ENCODE peak calls at places on chromosomes 11 and 22, in six cellular contexts. Q is A549, E is K562, W is transverse colon, M is H1, I is ovary. G is an unnamed sample.

GRCh38 chr11:17978553-17979287 is 34.1 kb downstream of the SERGEF start:
- DNase-seq in E (peak), W (peak), M (peak), Q (peak), I (peak), G (no peak)

GRCh38 chr22:46593996-46594946 is 25.9 kb upstream of the GRAMD4 start:
- DNase-seq in M (no peak), W (no peak), I (no peak), Q (no peak), E (no peak), G (no peak)

GRCh38 chr22:50115693-50116092 is 25.9 kb downstream of the MOV10L1 start:
- DNase-seq in M (no peak), I (peak), Q (no peak), E (no peak), W (no peak), G (no peak)

GRCh38 chr11:21472256-21472655 is 720.6 kb upstream of the ANO5 start:
- DNase-seq in I (no peak), M (no peak), Q (peak), W (no peak), E (no peak), G (no peak)

GRCh38 chr22:26648011-26648497 is 9.3 kb upstream of the MIAT start:
- DNase-seq in W (peak), E (no peak), I (no peak), Q (no peak), M (peak), G (no peak)

GRCh38 chr22:39352301-39352867 is 2.6 kb downstream of the SYNGR1 start:
- DNase-seq in Q (no peak), M (no peak), I (no peak), W (no peak), E (no peak), G (no peak)

GRCh38 chr11:62777389-62777788 is 6.2 kb downstream of the TAF6L start:
- DNase-seq in M (no peak), W (no peak), Q (no peak), E (no peak), I (no peak), G (no peak)

GRCh38 chr22:31083923-31084810 is 3.0 kb downstream of the SMTN start:
- DNase-seq in W (peak), I (peak), Q (no peak), M (no peak), E (peak), G (no peak)

GRCh38 chr11:96200243-96200642 is 142.8 kb downstream of the MAML2 start:
- DNase-seq in Q (no peak), I (no peak), E (no peak), M (no peak), W (no peak), G (no peak)

GRCh38 chr11:122814401-122814800 is 23.9 kb upstream of the CRTAM start:
- DNase-seq in I (no peak), Q (no peak), M (no peak), E (no peak), W (peak), G (no peak)

GRCh38 chr22:23113067-23113846 is 28.5 kb downstream of the RSPH14 start:
- DNase-seq in Q (no peak), M (no peak), I (peak), E (peak), W (no peak), G (no peak)

GRCh38 chr11:133388260-133388659 is 144.0 kb downstream of the OPCML start:
- DNase-seq in Q (no peak), M (no peak), I (no peak), W (no peak), E (no peak), G (no peak)

GRCh38 chr11:67119577-67120391 is 721 bp downstream of the KDM2A start:
- DNase-seq in M (peak), E (peak), Q (peak), W (peak), I (peak), G (peak)

GRCh38 chr11:75275581-75275980 is 35.0 kb downstream of the TPBGL start:
- DNase-seq in W (peak), E (no peak), Q (no peak), I (peak), M (no peak), G (no peak)

GRCh38 chr11:69456712-69457111 is 24.8 kb upstream of the LINC01488 start:
- DNase-seq in M (no peak), E (no peak), W (no peak), Q (no peak), I (no peak), G (no peak)

GRCh38 chr11:62137881-62138629 is 14.2 kb downstream of the INCENP start:
- DNase-seq in Q (no peak), M (no peak), W (no peak), E (no peak), I (peak), G (no peak)

GRCh38 chr22:22893891-22894739 is 6.5 kb downstream of the IGLL5 start:
- DNase-seq in W (no peak), I (no peak), M (no peak), Q (no peak), E (peak), G (no peak)

GRCh38 chr11:27281740-27282139 is 81.3 kb downstream of the CCDC34 start:
- DNase-seq in W (no peak), E (no peak), M (no peak), I (no peak), Q (no peak), G (no peak)

GRCh38 chr22:48101704-48102103 is 1339.3 kb downstream of the TBC1D22A start:
- DNase-seq in W (no peak), E (no peak), I (no peak), M (peak), Q (no peak), G (no peak)

DNA sequence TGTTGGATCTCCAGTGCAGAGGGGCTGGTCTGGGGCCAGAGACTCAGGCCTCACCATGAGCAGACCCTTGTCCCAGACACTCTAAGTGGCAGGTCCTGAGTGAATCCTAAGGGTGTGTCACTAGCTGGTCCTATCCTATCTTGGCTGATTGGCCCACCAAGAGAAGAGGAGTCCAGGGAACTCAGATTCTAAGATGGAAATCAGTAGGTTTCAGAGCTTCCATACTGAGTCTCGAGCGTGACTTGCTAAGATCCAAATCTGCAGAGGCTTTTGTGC is 10.9 kb downstream of the POU2AF1 start:
- DNase-seq in E (no peak), Q (no peak), M (peak), I (no peak), W (no peak), G (no peak)
- TF ChIP-seq POLR2A in E (no peak), Q (no peak), M (no peak), I (no peak), W (no peak), G (no peak)

GRCh38 chr11:73347067-73347466 is 29.1 kb upstream of the RELT start:
- DNase-seq in I (no peak), Q (no peak), E (no peak), M (no peak), W (no peak), G (no peak)

GRCh38 chr11:73346186-73346935 is 29.8 kb upstream of the RELT start:
- DNase-seq in W (no peak), Q (no peak), E (no peak), I (no peak), M (no peak), G (no peak)

GRCh38 chr11:73350908-73351636 is 25.1 kb upstream of the RELT start:
- DNase-seq in I (no peak), W (peak), E (peak), Q (peak), M (peak), G (peak)

GRCh38 chr11:73348838-73349237 is 27.4 kb upstream of the RELT start:
- DNase-seq in M (no peak), I (no peak), W (no peak), Q (no peak), E (no peak), G (no peak)

GRCh38 chr11:73349633-73350032 is 26.6 kb upstream of the RELT start:
- DNase-seq in I (no peak), W (no peak), E (no peak), M (no peak), Q (no peak), G (no peak)
- TF ChIP-seq EP300 in I (no peak), W (no peak), E (no peak), M (no peak), Q (no peak), G (no peak)

GRCh38 chr11:2885017-2885675 is 429 bp downstream of the CDKN1C start:
- DNase-seq in E (peak), W (peak), M (no peak), Q (no peak), I (peak), G (no peak)

GRCh38 chr11:2885676-2886081 is at the start of gene CDKN1C:
- DNase-seq in I (peak), W (peak), E (peak), M (peak), Q (peak), G (peak)

GRCh38 chr11:2882681-2883110 is 2.9 kb downstream of the CDKN1C start:
- DNase-seq in Q (no peak), E (no peak), I (peak), W (no peak), M (no peak), G (no peak)

GRCh38 chr11:2883717-2884423 is 1.7 kb downstream of the CDKN1C start:
- DNase-seq in E (peak), M (no peak), W (no peak), I (peak), Q (no peak), G (no peak)

GRCh38 chr11:2884424-2884815 is 1.2 kb downstream of the CDKN1C start:
- DNase-seq in Q (no peak), W (peak), I (peak), E (peak), M (no peak), G (no peak)
- TF ChIP-seq POLR2A in Q (no peak), W (no peak), I (no peak), E (no peak), M (no peak), G (no peak)

GRCh38 chr11:104089481-104089880 is 53.0 kb downstream of the DDI1 start:
- DNase-seq in E (no peak), M (no peak), W (no peak), Q (no peak), I (no peak), G (no peak)

GRCh38 chr11:104093426-104094280 is 57.2 kb downstream of the DDI1 start:
- DNase-seq in E (no peak), Q (no peak), W (no peak), I (no peak), M (no peak), G (no peak)

GRCh38 chr11:104090767-104091166 is 54.3 kb downstream of the DDI1 start:
- DNase-seq in W (no peak), I (no peak), Q (no peak), E (no peak), M (no peak), G (no peak)

GRCh38 chr11:104092744-104093143 is 56.3 kb downstream of the DDI1 start:
- DNase-seq in E (no peak), I (no peak), W (no peak), M (no peak), Q (no peak), G (no peak)

GRCh38 chr11:104091281-104092071 is 55.0 kb downstream of the DDI1 start:
- DNase-seq in I (no peak), E (no peak), Q (no peak), M (no peak), W (no peak), G (no peak)
- TF ChIP-seq EP300 in I (no peak), E (no peak), Q (no peak), M (no peak), W (no peak), G (no peak)

GRCh38 chr11:64240467-64241174 is at the start of gene FKBP2:
- DNase-seq in I (peak), E (peak), M (peak), Q (peak), W (peak), G (peak)
- TF ChIP-seq POLR2A in I (peak), E (peak), M (peak), Q (peak), W (peak), G (peak)

GRCh38 chr22:19579880-19580279 is 55.7 kb upstream of the CLDN5 start:
- DNase-seq in I (no peak), Q (no peak), E (peak), W (peak), M (no peak), G (no peak)
- TF ChIP-seq EP300 in I (no peak), Q (no peak), E (no peak), W (no peak), M (no peak), G (peak)

DNA sequence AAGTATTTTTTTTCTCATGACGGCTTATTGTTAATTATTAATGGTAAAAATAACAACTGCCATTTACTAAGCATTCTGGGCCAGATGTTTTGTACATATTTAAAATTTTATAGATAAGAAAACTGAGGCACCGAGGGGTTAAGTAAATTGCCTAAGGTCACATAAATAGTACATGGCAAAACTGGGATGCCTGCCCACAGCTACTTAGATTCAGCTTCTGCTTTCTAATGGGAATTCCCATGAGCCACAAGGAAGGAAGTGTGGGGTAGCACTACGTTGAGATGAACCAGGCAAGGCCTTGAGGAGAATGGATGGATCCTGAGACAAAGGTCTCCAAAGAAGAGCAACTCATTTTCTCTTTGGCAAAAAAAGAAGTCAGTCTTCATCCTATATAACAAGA is 11.9 kb upstream of the PHF21A start:
- DNase-seq in Q (no peak), M (no peak), E (no peak), I (no peak), W (no peak), G (no peak)
- TF ChIP-seq POLR2A in Q (no peak), M (no peak), E (no peak), I (no peak), W (no peak), G (no peak)

GRCh38 chr11:86577663-86578636 is 94.5 kb downstream of the ME3 start:
- DNase-seq in W (peak), M (no peak), E (no peak), Q (peak), I (peak), G (peak)
- TF ChIP-seq EP300 in W (peak), M (no peak), E (no peak), Q (no peak), I (no peak), G (no peak)

DNA sequence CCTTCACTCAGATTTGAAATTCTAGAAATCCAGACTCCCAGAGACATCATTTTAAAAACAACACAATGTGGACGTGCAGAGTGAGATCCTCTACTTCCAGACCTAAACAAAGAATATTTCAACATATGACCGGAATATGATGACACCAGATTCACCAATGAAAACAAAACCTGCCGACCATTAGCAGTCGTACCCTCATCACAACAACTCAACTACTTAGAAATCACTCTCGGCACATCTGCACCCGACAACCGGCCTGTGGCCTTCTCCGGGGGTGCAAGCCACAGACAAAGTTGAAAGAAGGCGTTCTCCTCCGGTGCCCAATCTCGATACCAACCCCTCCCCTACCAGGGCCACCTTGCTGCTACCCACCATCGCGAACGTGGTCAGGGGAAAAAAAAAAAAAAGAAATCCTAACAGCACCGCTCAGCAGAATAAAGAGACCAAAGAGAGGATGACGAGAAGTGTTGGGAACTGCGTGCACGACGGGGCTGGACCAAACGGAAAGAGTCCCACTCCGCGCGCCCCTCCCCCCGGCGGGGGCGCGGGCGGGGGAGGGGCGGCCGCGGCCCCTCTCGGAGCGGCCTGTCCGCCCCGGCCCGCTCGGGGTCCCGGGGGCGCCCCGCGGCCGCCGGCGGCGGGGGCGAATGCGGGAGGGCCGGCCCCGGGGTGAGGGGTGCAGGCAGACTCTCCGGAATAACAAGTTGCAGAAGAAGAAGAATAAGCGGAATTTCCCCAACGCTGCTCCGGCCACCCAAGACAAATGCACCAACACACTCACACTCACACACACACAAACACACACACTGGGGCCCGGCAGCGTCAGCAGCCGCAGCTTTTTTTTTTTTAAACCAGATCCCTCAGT is 1.7 kb downstream of the PHF21A start:
- DNase-seq in I (peak), E (peak), M (no peak), Q (no peak), W (peak), G (peak)
- TF ChIP-seq POLR2A in I (peak), E (no peak), M (no peak), Q (no peak), W (peak), G (no peak)

GRCh38 chr11:86954288-86955110 is 696 bp downstream of the FZD4 start:
- DNase-seq in Q (peak), I (peak), E (peak), M (no peak), W (peak), G (no peak)
- TF ChIP-seq EP300 in Q (no peak), I (no peak), E (no peak), M (no peak), W (no peak), G (no peak)